ENCODE peak calls at places on chromosomes 13 and 19, in six cellular contexts. Q, M, Y, K, O and I are unnamed samples. For H3K27me3 and H3K4me1, the result is how much of the 10 kb centered on the place peaks cover.

GRCh38 chr13:48741377-48741776 is 87.6 kb downstream of the CYSLTR2 start:
- DNase-seq in Y (no peak), M (peak), Q (no peak), K (no peak), O (no peak), I (no peak)

GRCh38 chr13:45063261-45063870 is 56.9 kb upstream of the GTF2F2 start:
- DNase-seq in K (no peak), Y (no peak), O (no peak), M (peak), Q (no peak), I (no peak)

GRCh38 chr13:45331981-45332830 is 8.8 kb downstream of the TPT1 start:
- DNase-seq in Q (peak), O (no peak), Y (no peak), K (peak), M (peak), I (no peak)

GRCh38 chr19:39498262-39499081 is at the start of gene DLL3:
- DNase-seq in Y (no peak), Q (peak), K (no peak), O (no peak), M (no peak), I (no peak)

GRCh38 chr13:99389520-99390304 is 82.5 kb upstream of the GPR183 start:
- DNase-seq in M (no peak), Q (no peak), Y (no peak), O (no peak), K (no peak), I (no peak)

GRCh38 chr19:45498411-45499195 is at the start of gene PPM1N:
- DNase-seq in O (no peak), Q (peak), Y (peak), K (no peak), M (peak), I (no peak)

GRCh38 chr13:111060237-111060919 is 54.7 kb upstream of the ARHGEF7 start:
- DNase-seq in Q (no peak), O (no peak), K (no peak), Y (no peak), M (no peak), I (no peak)

GRCh38 chr13:48626726-48627451 is 26.8 kb upstream of the CYSLTR2 start:
- DNase-seq in O (no peak), K (no peak), Y (no peak), M (peak), Q (no peak), I (no peak)

GRCh38 chr13:46830405-46831005 is 33.5 kb upstream of the ESD start:
- DNase-seq in Y (no peak), Q (no peak), K (no peak), M (no peak), O (no peak), I (no peak)

GRCh38 chr19:4362038-4362828 is 18.9 kb downstream of the MPND start:
- DNase-seq in K (no peak), Y (no peak), M (no peak), O (no peak), Q (no peak), I (no peak)

GRCh38 chr13:60163525-60164471 is at the start of gene DIAPH3:
- DNase-seq in Q (peak), K (peak), O (peak), M (peak), Y (peak), I (peak)

GRCh38 chr13:91111476-91112190 is 235.9 kb upstream of the MIR17HG start:
- DNase-seq in Y (no peak), K (no peak), M (no peak), Q (no peak), O (no peak), I (no peak)

GRCh38 chr13:71254384-71254783 is 612.6 kb downstream of the DACH1 start:
- DNase-seq in Q (peak), O (no peak), Y (no peak), K (no peak), M (no peak), I (no peak)

GRCh38 chr13:32254916-32255743 is 60.0 kb downstream of the ZAR1L start:
- DNase-seq in Q (peak), K (no peak), M (no peak), O (no peak), Y (no peak), I (no peak)
- TF ChIP-seq CTCF in Q (no peak), K (no peak), M (no peak), O (no peak), Y (no peak), I (no peak)

GRCh38 chr13:55627221-55627620 is 1513.5 kb upstream of the PRR20A start:
- DNase-seq in Y (no peak), M (no peak), O (no peak), Q (no peak), K (no peak), I (no peak)
- H3K27me3 ChIP-seq in Y (under half), M (under half), O (under half), Q (under half), K (under half), I (under half)

GRCh38 chr19:50432221-50432626 is 468 bp upstream of the MYBPC2 start:
- DNase-seq in K (no peak), Y (no peak), Q (no peak), M (peak), O (no peak), I (no peak)
- H3K4me1 ChIP-seq in K (under half), Y (under half), Q (under half), M (under half), O (under half), I (under half)

GRCh38 chr13:43880451-43880850 is 747 bp downstream of the LACC1 start:
- DNase-seq in M (no peak), K (no peak), Y (no peak), O (no peak), Q (peak), I (no peak)

GRCh38 chr13:43880930-43881329 is 1.2 kb downstream of the LACC1 start:
- DNase-seq in O (no peak), Q (no peak), Y (no peak), K (no peak), M (peak), I (no peak)

GRCh38 chr13:43883636-43884035 is 3.9 kb downstream of the LACC1 start:
- DNase-seq in O (no peak), M (no peak), Q (no peak), Y (no peak), K (no peak), I (no peak)

GRCh38 chr13:43879323-43880181 is at the start of the genes CCDC122 and LACC1:
- DNase-seq in Q (peak), Y (peak), M (peak), O (peak), K (peak), I (peak)

GRCh38 chr13:43881580-43881979 is 1.9 kb downstream of the LACC1 start:
- DNase-seq in K (no peak), M (no peak), Q (no peak), Y (no peak), O (no peak), I (no peak)
- TF ChIP-seq CTCF in K (no peak), M (no peak), Q (no peak), Y (no peak), O (no peak), I (no peak)

GRCh38 chr13:112342841-112343361 is 33.3 kb upstream of the SPACA7 start:
- DNase-seq in Y (no peak), M (no peak), Q (no peak), K (no peak), O (no peak), I (no peak)
- H3K27me3 ChIP-seq in Y (half or more), M (half or more), Q (half or more), K (half or more), O (under half), I (under half)

GRCh38 chr13:25528266-25528665 is 156.5 kb downstream of the ATP8A2 start:
- DNase-seq in K (no peak), Q (no peak), M (no peak), O (no peak), Y (no peak), I (no peak)
- H3K4me1 ChIP-seq in K (under half), Q (under half), M (under half), O (under half), Y (under half), I (under half)

GRCh38 chr19:1574354-1574753 is 6.2 kb upstream of the MEX3D start:
- DNase-seq in K (no peak), M (no peak), O (no peak), Y (no peak), Q (no peak), I (no peak)
- TF ChIP-seq CTCF in K (no peak), M (no peak), O (no peak), Y (no peak), Q (no peak), I (no peak)

GRCh38 chr13:32645854-32646253 is 59.6 kb downstream of the PDS5B start:
- DNase-seq in M (no peak), O (no peak), Y (no peak), K (no peak), Q (no peak), I (no peak)
- H3K27me3 ChIP-seq in M (under half), O (under half), Y (under half), K (under half), Q (under half), I (under half)